ENCODE peak calls at places on chromosomes 13 and 19, in eight cellular contexts. One of them, this sample, is unnamed.

GRCh38 chr13:97938701-97939475 is 14.6 kb upstream of the IPO5 start:
- DNase-seq in GM23338: no peak
- DNase-seq in A549: no peak
- DNase-seq in heart left ventricle: no peak
- DNase-seq in activated naive CD4-positive, alpha-beta T cell treated with anti-CD3 and anti-CD28 coated beads, Interleukin-2, amount 10 ng/mL, durations not matched to agents 7 days and 5 days: no peak
- DNase-seq in NCI-H748 treated with DMSO at 0.1 percent for 48 hours: no peak
- DNase-seq in HFF-Myc: no peak
- DNase-seq in AG04449: no peak
- DNase-seq in this sample: no peak

GRCh38 chr19:42274065-42274682 is 5.1 kb downstream of the CIC start:
- DNase-seq in activated naive CD4-positive, alpha-beta T cell treated with anti-CD3 and anti-CD28 coated beads, Interleukin-2, amount 10 ng/mL, durations not matched to agents 7 days and 5 days: no peak
- DNase-seq in heart left ventricle: no peak
- DNase-seq in GM23338: no peak
- DNase-seq in AG04449: no peak
- DNase-seq in NCI-H748 treated with DMSO at 0.1 percent for 48 hours: no peak
- DNase-seq in A549: no peak
- DNase-seq in HFF-Myc: no peak
- DNase-seq in this sample: no peak

GRCh38 chr19:982567-983170 is 1.5 kb upstream of the WDR18 start:
- DNase-seq in heart left ventricle: peak
- DNase-seq in activated naive CD4-positive, alpha-beta T cell treated with anti-CD3 and anti-CD28 coated beads, Interleukin-2, amount 10 ng/mL, durations not matched to agents 7 days and 5 days: peak
- DNase-seq in AG04449: no peak
- DNase-seq in A549: peak
- DNase-seq in HFF-Myc: no peak
- DNase-seq in GM23338: peak
- DNase-seq in NCI-H748 treated with DMSO at 0.1 percent for 48 hours: peak
- DNase-seq in this sample: peak

GRCh38 chr19:38665950-38666661 is 18.7 kb downstream of the ACTN4 start:
- DNase-seq in heart left ventricle: peak
- DNase-seq in GM23338: peak
- DNase-seq in AG04449: no peak
- DNase-seq in NCI-H748 treated with DMSO at 0.1 percent for 48 hours: no peak
- DNase-seq in A549: no peak
- DNase-seq in activated naive CD4-positive, alpha-beta T cell treated with anti-CD3 and anti-CD28 coated beads, Interleukin-2, amount 10 ng/mL, durations not matched to agents 7 days and 5 days: no peak
- DNase-seq in HFF-Myc: no peak
- DNase-seq in this sample: no peak

GRCh38 chr19:3171894-3172679 is 6.5 kb upstream of the S1PR4 start:
- DNase-seq in AG04449: no peak
- DNase-seq in heart left ventricle: no peak
- DNase-seq in activated naive CD4-positive, alpha-beta T cell treated with anti-CD3 and anti-CD28 coated beads, Interleukin-2, amount 10 ng/mL, durations not matched to agents 7 days and 5 days: no peak
- DNase-seq in A549: no peak
- DNase-seq in NCI-H748 treated with DMSO at 0.1 percent for 48 hours: no peak
- DNase-seq in GM23338: no peak
- DNase-seq in HFF-Myc: no peak
- DNase-seq in this sample: no peak

GRCh38 chr13:76474356-76474755 is 411.8 kb downstream of the KCTD12 start:
- DNase-seq in HFF-Myc: no peak
- DNase-seq in activated naive CD4-positive, alpha-beta T cell treated with anti-CD3 and anti-CD28 coated beads, Interleukin-2, amount 10 ng/mL, durations not matched to agents 7 days and 5 days: no peak
- DNase-seq in heart left ventricle: no peak
- DNase-seq in GM23338: no peak
- DNase-seq in A549: no peak
- DNase-seq in NCI-H748 treated with DMSO at 0.1 percent for 48 hours: no peak
- DNase-seq in AG04449: no peak
- DNase-seq in this sample: no peak

GRCh38 chr13:75153386-75153785 is 328.6 kb downstream of the TBC1D4 start:
- DNase-seq in A549: no peak
- DNase-seq in HFF-Myc: no peak
- DNase-seq in GM23338: no peak
- DNase-seq in NCI-H748 treated with DMSO at 0.1 percent for 48 hours: no peak
- DNase-seq in activated naive CD4-positive, alpha-beta T cell treated with anti-CD3 and anti-CD28 coated beads, Interleukin-2, amount 10 ng/mL, durations not matched to agents 7 days and 5 days: no peak
- DNase-seq in heart left ventricle: no peak
- DNase-seq in AG04449: no peak
- DNase-seq in this sample: no peak

GRCh38 chr19:21569497-21569870 is 64.1 kb downstream of the ZNF429 start:
- DNase-seq in HFF-Myc: no peak
- DNase-seq in heart left ventricle: no peak
- DNase-seq in A549: no peak
- DNase-seq in activated naive CD4-positive, alpha-beta T cell treated with anti-CD3 and anti-CD28 coated beads, Interleukin-2, amount 10 ng/mL, durations not matched to agents 7 days and 5 days: peak
- DNase-seq in AG04449: no peak
- DNase-seq in NCI-H748 treated with DMSO at 0.1 percent for 48 hours: no peak
- DNase-seq in GM23338: no peak
- DNase-seq in this sample: peak